ENCODE peak calls at places on chromosomes 12 and 14, in five cellular contexts. G, K, X, Q and A are unnamed samples.
A peak's percentile ranks its signal among the peaks of the same experiment; 100 is the strongest.

GRCh38 chr12:12428961-12429657 is 72.2 kb downstream of the BORCS5 start:
- DNase-seq in X (no peak), K (no peak), G (no peak), Q (no peak), A (no peak)

GRCh38 chr12:130097798-130098255 is 64.4 kb upstream of the FZD10 start:
- DNase-seq in G (no peak), Q (no peak), X (no peak), K (no peak), A (no peak)

GRCh38 chr12:67069451-67070306 is 199.5 kb upstream of the CAND1 start:
- DNase-seq in X (peak; percentile 3), G (peak; percentile 47), Q (no peak), K (no peak), A (peak; percentile 24)

GRCh38 chr12:25207883-25208282 is 12.8 kb downstream of the ETFRF1 start:
- DNase-seq in G (no peak), X (no peak), K (no peak), Q (no peak), A (no peak)

GRCh38 chr12:121117226-121117777 is 15.4 kb upstream of the P2RX7 start:
- DNase-seq in X (no peak), G (no peak), Q (no peak), K (no peak), A (no peak)

GRCh38 chr12:84911331-84912190 is 1.0 kb downstream of the SLC6A15 start:
- DNase-seq in G (peak; percentile 79), Q (peak; percentile 56), X (no peak), K (no peak), A (peak; percentile 72)

GRCh38 chr12:31524791-31525495 is 66.0 kb downstream of the DENND5B start:
- DNase-seq in K (peak; percentile 67), Q (peak; percentile 79), G (no peak), X (no peak), A (no peak)

GRCh38 chr12:116492703-116493324 is 66.4 kb upstream of the MAP1LC3B2 start:
- DNase-seq in X (no peak), Q (peak; percentile 81), K (no peak), G (no peak), A (peak; percentile 59)

GRCh38 chr14:23665302-23666016 is 29.3 kb downstream of the DHRS2 start:
- DNase-seq in G (no peak), K (no peak), Q (no peak), X (no peak), A (no peak)

GRCh38 chr12:111105294-111105693 is 184.9 kb upstream of the MYL2 start:
- DNase-seq in G (no peak), X (no peak), Q (no peak), K (no peak), A (no peak)

GRCh38 chr12:112635036-112635435 is 156.5 kb upstream of the RPH3A start:
- DNase-seq in Q (no peak), K (no peak), G (no peak), X (no peak), A (no peak)

DNA sequence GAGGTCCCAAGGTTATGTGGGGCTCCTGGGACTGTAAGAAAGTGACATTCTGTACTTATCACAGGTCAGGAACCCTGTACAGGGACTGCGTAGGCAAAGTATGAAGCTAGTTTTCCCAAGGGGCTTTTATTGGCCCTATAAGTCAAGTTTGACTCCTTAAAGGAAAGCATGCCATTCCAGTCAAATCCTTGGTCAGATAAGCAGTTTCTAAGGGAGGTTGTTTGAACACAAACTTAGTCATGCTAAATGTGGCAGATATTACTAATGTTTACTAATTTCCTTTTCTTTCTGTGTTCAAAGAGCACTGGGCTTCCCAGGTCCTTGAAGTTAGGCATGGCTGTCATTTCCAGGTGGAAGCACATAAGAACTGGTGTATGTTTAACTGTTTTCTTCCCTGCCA is 472.4 kb downstream of the ATP23 start:
- DNase-seq in Q (peak; percentile 69), X (no peak), G (no peak), K (no peak), A (peak; percentile 67)
- TF ChIP-seq BHLHE40 in Q (peak; percentile 24), X (no peak), G (no peak), K (no peak), A (no peak)

GRCh38 chr12:104569348-104570173 is 112.8 kb downstream of the CHST11 start:
- DNase-seq in G (no peak), X (no peak), K (peak; percentile 88), Q (no peak), A (no peak)
- TF ChIP-seq BHLHE40 in G (no peak), X (no peak), K (no peak), Q (no peak), A (no peak)

DNA sequence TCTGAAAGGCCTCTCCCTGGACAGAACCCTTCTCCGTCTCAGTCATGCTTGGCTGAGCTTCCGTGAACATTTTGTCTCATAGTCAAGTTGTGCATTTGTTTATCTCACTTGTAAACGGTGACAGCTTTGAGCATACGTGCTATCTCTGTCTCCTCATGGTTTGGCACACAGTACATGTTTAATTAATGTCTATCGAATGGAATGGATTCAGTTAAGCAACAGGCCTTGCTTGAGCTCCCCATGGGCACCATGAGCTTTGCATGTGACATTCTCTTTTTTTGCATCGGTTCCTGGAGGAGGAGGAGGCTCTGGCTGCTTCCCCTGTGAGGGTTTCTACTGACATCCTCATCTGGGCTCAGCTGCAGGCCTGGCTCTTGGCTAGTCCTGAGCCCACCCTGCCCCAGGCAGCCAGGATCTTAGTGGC is 80.0 kb downstream of the PRIMA1 start:
- DNase-seq in G (no peak), K (no peak), X (no peak), Q (no peak), A (no peak)
- TF ChIP-seq BHLHE40 in G (no peak), K (no peak), X (no peak), Q (no peak), A (no peak)

DNA sequence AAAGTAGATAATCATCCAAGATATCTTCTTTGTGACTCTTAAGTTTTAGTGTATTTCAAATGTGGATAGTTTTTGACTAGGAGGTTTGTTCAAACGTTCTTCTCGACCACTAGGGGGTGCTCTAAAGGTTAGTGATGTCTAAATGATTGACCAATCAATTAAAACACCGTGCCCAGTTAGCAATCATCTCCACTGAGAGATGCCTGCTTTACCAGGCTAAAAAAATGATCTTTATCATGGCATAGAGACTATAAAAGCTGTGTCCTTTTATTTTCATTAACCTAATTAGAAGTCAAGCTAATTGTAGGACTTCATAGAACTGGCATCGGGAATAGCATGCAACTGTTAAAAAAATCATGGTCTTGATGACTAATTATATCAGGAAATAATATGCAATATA is 153.9 kb downstream of the PRKCH start:
- DNase-seq in Q (peak; percentile 84), K (no peak), G (peak; percentile 58), X (peak; percentile 67), A (peak; percentile 53)
- TF ChIP-seq BHLHE40 in Q (no peak), K (no peak), G (no peak), X (no peak), A (no peak)

GRCh38 chr12:68319988-68320623 is 12.1 kb downstream of the MDM1 start:
- DNase-seq in K (no peak), G (no peak), Q (peak; percentile 66), X (no peak), A (no peak)
- TF ChIP-seq BHLHE40 in K (no peak), G (no peak), Q (no peak), X (no peak), A (no peak)

DNA sequence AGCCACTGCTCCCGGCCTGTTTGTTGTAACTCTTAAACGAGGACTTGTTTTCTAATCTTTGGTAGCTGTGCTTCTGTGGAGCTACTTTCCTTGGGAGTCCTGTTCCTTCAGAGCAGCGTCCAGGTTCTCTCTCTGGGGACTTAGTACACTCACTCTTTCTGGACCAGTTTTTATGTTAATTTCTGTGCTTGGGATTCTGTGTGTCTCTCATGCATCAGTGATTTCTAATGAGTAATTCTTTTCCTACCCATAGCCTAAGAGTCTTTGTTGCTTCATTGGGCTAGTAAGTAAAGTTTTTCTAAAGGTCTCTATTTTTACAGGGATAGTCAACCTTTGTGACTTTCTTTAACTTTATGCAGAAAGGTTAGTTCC is 289.3 kb downstream of the FBXL14 start:
- DNase-seq in Q (no peak), X (no peak), K (no peak), G (no peak), A (no peak)
- TF ChIP-seq BHLHE40 in Q (no peak), X (no peak), K (no peak), G (no peak), A (no peak)

GRCh38 chr12:107586256-107586970 is 99.2 kb upstream of the PWP1 start:
- DNase-seq in X (no peak), K (no peak), Q (no peak), G (no peak), A (no peak)

GRCh38 chr12:107591095-107591375 is 94.6 kb upstream of the PWP1 start:
- DNase-seq in K (no peak), G (no peak), Q (peak; percentile 17), X (no peak), A (no peak)

GRCh38 chr12:107593713-107594381 is 91.8 kb upstream of the PWP1 start:
- DNase-seq in Q (no peak), G (peak; percentile 39), X (no peak), K (peak; percentile 17), A (peak; percentile 52)

GRCh38 chr12:107594995-107595394 is 90.6 kb upstream of the PWP1 start:
- DNase-seq in K (no peak), X (no peak), G (no peak), Q (peak; percentile 55), A (no peak)

GRCh38 chr12:107590369-107591094 is 95.1 kb upstream of the PWP1 start:
- DNase-seq in G (no peak), Q (no peak), X (no peak), K (no peak), A (no peak)
- TF ChIP-seq BHLHE40 in G (no peak), Q (no peak), X (no peak), K (no peak), A (no peak)